ENCODE peak calls at places on chromosomes 4 and X, in four cellular contexts. U is cardiac muscle cell, R is GM23248, B is lower lobe of right lung. I is an unnamed sample. For H3K4me1 and H3K27me3, the result is how much of the 10 kb centered on the place peaks cover.

GRCh38 chr4:122152699-122153328 is 683 bp downstream of the BLTP1 start:
- DNase-seq in R (peak), U (peak), B (peak), I (peak)

GRCh38 chr4:10267066-10267465 is 150.5 kb upstream of the WDR1 start:
- DNase-seq in R (no peak), U (no peak), B (no peak), I (no peak)

GRCh38 chr4:174225247-174226054 is 58.0 kb downstream of the FBXO8 start:
- DNase-seq in B (no peak), R (no peak), U (no peak), I (peak)

GRCh38 chrX:14916017-14916674 is 42.9 kb downstream of the MOSPD2 start:
- DNase-seq in B (no peak), U (peak), R (peak), I (peak)

GRCh38 chr4:57265831-57266582 is 155.8 kb upstream of the IGFBP7 start:
- DNase-seq in B (peak), R (peak), U (no peak), I (no peak)

GRCh38 chr4:57554693-57555092 is 444.5 kb upstream of the IGFBP7 start:
- DNase-seq in B (no peak), R (no peak), U (no peak), I (no peak)

GRCh38 chrX:130100180-130100579 is 10.1 kb downstream of the ELF4 start:
- DNase-seq in R (peak), B (no peak), U (peak), I (no peak)

GRCh38 chr4:1554876-1555265 is 129.2 kb downstream of the FAM53A start:
- DNase-seq in U (no peak), B (no peak), R (no peak), I (no peak)

GRCh38 chrX:11944486-11944885 is 186.4 kb downstream of the MSL3 start:
- DNase-seq in R (peak), B (no peak), U (peak), I (no peak)

GRCh38 chrX:87621697-87622096 is 104.1 kb downstream of the KLHL4 start:
- DNase-seq in U (peak), B (no peak), R (no peak), I (no peak)

GRCh38 chr4:22556411-22556969 is 40.6 kb upstream of the ADGRA3 start:
- DNase-seq in R (no peak), U (no peak), B (no peak), I (no peak)

GRCh38 chr4:37453361-37454262 is 209.1 kb downstream of the NWD2 start:
- DNase-seq in U (peak), B (peak), R (peak), I (peak)

GRCh38 chrX:130247996-130248395 is 20.7 kb downstream of the ZNF280C start:
- DNase-seq in R (no peak), B (no peak), U (no peak), I (no peak)

GRCh38 chr4:8710416-8710815 is 117.9 kb downstream of the CPZ start:
- DNase-seq in U (no peak), R (no peak), B (peak), I (no peak)

GRCh38 chr4:71833175-71833900 is 49.5 kb upstream of the GC start:
- DNase-seq in R (no peak), B (peak), U (no peak), I (no peak)

GRCh38 chr4:40423735-40424134 is 88.6 kb downstream of the CHRNA9 start:
- DNase-seq in R (peak), B (no peak), U (peak), I (no peak)

GRCh38 chr4:159950707-159951106 is 847.8 kb downstream of the RAPGEF2 start:
- DNase-seq in U (no peak), R (no peak), B (no peak), I (no peak)

GRCh38 chr4:74631338-74631737 is 163.0 kb downstream of the BTC start:
- DNase-seq in B (no peak), U (peak), R (peak), I (no peak)

GRCh38 chr4:105399535-105400161 is 74.2 kb downstream of the PPA2 start:
- DNase-seq in B (no peak), U (peak), R (peak), I (no peak)

GRCh38 chrX:73850124-73851013 is 287.4 kb downstream of the CHIC1 start:
- DNase-seq in B (no peak), R (peak), U (peak), I (peak)

GRCh38 chrX:9370888-9371287 is 94.0 kb upstream of the TBL1X start:
- DNase-seq in R (peak), U (peak), B (no peak), I (no peak)

GRCh38 chr4:142404191-142404611 is 441.9 kb downstream of the INPP4B start:
- DNase-seq in R (peak), U (peak), B (no peak), I (no peak)
- H3K4me1 ChIP-seq in R (half or more), U (under half), B (under half), I (under half)

GRCh38 chr4:88422403-88422802 is 34.5 kb upstream of the HERC5 start:
- DNase-seq in B (no peak), U (no peak), R (no peak), I (no peak)

GRCh38 chr4:88415982-88416381 is 37.3 kb downstream of the HERC6 start:
- DNase-seq in R (no peak), B (no peak), U (no peak), I (no peak)

GRCh38 chr4:88418411-88418810 is 38.5 kb upstream of the HERC5 start:
- DNase-seq in R (no peak), U (no peak), B (no peak), I (no peak)

GRCh38 chr4:88414755-88415154 is 36.1 kb downstream of the HERC6 start:
- DNase-seq in R (no peak), B (no peak), U (no peak), I (no peak)

GRCh38 chr4:88419874-88420273 is 37.0 kb upstream of the HERC5 start:
- DNase-seq in U (no peak), B (no peak), R (no peak), I (no peak)
- H3K4me3 ChIP-seq in U (no peak), B (no peak), R (no peak), I (no peak)

DNA sequence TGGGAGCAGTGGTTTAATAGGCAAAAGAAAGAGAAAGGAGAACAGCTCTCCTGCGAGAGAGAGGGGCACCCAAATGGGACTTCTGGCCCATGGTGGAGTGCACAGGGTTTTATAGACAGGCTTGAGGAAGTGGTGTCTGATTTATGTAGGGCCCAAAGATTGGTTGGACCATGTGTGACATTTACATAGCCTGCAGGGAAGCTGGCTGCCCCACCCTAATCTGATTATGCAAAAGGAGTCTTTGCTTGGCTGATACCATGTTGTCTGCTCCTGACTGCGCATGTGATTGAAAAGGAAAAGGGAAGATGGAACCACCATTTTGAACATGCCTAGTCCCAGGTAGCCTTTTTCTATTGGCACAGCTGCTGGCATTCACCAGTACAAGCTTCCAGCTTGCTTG is 100.0 kb upstream of the DIPK2B start:
- DNase-seq in U (no peak), R (no peak), B (no peak), I (peak)
- H3K27me3 ChIP-seq in U (under half), R (under half), B (under half), I (under half)

DNA sequence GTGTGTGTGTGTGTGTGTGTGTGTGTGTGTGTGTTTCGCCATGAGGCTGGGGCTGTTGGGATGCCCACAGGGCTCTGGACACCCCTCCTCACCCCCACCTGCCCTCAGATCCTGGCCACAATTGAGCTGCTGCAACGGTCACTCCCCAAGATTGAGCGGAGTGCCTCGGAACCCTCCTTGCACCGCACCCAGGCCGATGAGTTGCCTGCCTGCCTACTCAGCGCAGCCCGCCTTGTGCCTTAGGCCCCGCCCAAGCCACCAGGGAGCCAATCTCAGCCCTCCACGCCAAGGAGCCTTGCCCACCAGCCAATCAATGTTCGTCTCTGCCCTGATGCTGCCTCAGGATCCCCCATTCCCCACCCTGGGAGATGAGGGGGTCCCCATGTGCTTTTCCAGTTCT is 10.2 kb downstream of the ARAF start:
- DNase-seq in B (no peak), U (no peak), R (no peak), I (no peak)
- H3K4me1 ChIP-seq in B (under half), U (under half), R (under half), I (under half)